ENCODE peak calls at places on chromosomes 5 and 9, in seven cellular contexts. One of them, this sample, is unnamed. For H3K36me3, the result is how much of the 10 kb centered on the place peaks cover.

GRCh38 chr9:131094622-131095021 is 1.7 kb upstream of the AIF1L start:
- DNase-seq in PC-3: peak
- DNase-seq in GM23338: no peak
- DNase-seq in HCT116: no peak
- DNase-seq in neural progenitor cell: no peak
- DNase-seq in fibroblast of lung: peak
- DNase-seq in mammary epithelial cell: no peak
- DNase-seq in this sample: peak

GRCh38 chr5:173517648-173518047 is 98.8 kb downstream of the BOD1 start:
- DNase-seq in neural progenitor cell: peak
- DNase-seq in mammary epithelial cell: no peak
- DNase-seq in PC-3: no peak
- DNase-seq in HCT116: no peak
- DNase-seq in fibroblast of lung: no peak
- DNase-seq in GM23338: peak
- DNase-seq in this sample: no peak

GRCh38 chr5:119743927-119744326 is 114.6 kb downstream of the FAM170A start:
- DNase-seq in GM23338: peak
- DNase-seq in PC-3: peak
- DNase-seq in neural progenitor cell: peak
- DNase-seq in HCT116: peak
- DNase-seq in fibroblast of lung: peak
- DNase-seq in mammary epithelial cell: peak
- DNase-seq in this sample: peak

GRCh38 chr9:129551393-129551973 is 69.4 kb downstream of the C9orf50 start:
- DNase-seq in GM23338: no peak
- DNase-seq in neural progenitor cell: no peak
- DNase-seq in HCT116: no peak
- DNase-seq in mammary epithelial cell: no peak
- DNase-seq in PC-3: no peak
- DNase-seq in fibroblast of lung: no peak
- DNase-seq in this sample: no peak

GRCh38 chr9:20623748-20624124 is 1.4 kb upstream of the MLLT3 start:
- DNase-seq in neural progenitor cell: peak
- DNase-seq in mammary epithelial cell: no peak
- DNase-seq in PC-3: peak
- DNase-seq in HCT116: no peak
- DNase-seq in fibroblast of lung: no peak
- DNase-seq in GM23338: no peak
- DNase-seq in this sample: no peak

GRCh38 chr5:173907686-173908371 is 19.7 kb downstream of the CPEB4 start:
- DNase-seq in fibroblast of lung: no peak
- DNase-seq in mammary epithelial cell: no peak
- DNase-seq in GM23338: no peak
- DNase-seq in PC-3: peak
- DNase-seq in HCT116: no peak
- DNase-seq in neural progenitor cell: no peak
- DNase-seq in this sample: no peak

GRCh38 chr5:68047035-68047434 is 168.5 kb upstream of the PIK3R1 start:
- DNase-seq in PC-3: no peak
- DNase-seq in GM23338: no peak
- DNase-seq in HCT116: no peak
- DNase-seq in neural progenitor cell: no peak
- DNase-seq in fibroblast of lung: peak
- DNase-seq in mammary epithelial cell: peak
- DNase-seq in this sample: no peak

GRCh38 chr9:13992136-13992798 is 321.7 kb downstream of the NFIB start:
- DNase-seq in neural progenitor cell: no peak
- DNase-seq in fibroblast of lung: no peak
- DNase-seq in mammary epithelial cell: no peak
- DNase-seq in PC-3: peak
- DNase-seq in GM23338: no peak
- DNase-seq in HCT116: no peak
- DNase-seq in this sample: no peak

GRCh38 chr9:125200216-125201047 is at the start of gene RABEPK:
- DNase-seq in fibroblast of lung: peak
- DNase-seq in mammary epithelial cell: peak
- DNase-seq in HCT116: peak
- DNase-seq in PC-3: peak
- DNase-seq in GM23338: peak
- DNase-seq in neural progenitor cell: peak
- DNase-seq in this sample: peak

GRCh38 chr5:176812269-176813259 is 2.2 kb downstream of the UNC5A start:
- DNase-seq in mammary epithelial cell: no peak
- DNase-seq in fibroblast of lung: no peak
- DNase-seq in HCT116: no peak
- DNase-seq in PC-3: no peak
- DNase-seq in GM23338: peak
- DNase-seq in neural progenitor cell: peak
- DNase-seq in this sample: peak

GRCh38 chr9:107548298-107549142 is 59.0 kb upstream of the KLF4 start:
- DNase-seq in HCT116: peak
- DNase-seq in mammary epithelial cell: peak
- DNase-seq in fibroblast of lung: peak
- DNase-seq in neural progenitor cell: no peak
- DNase-seq in PC-3: peak
- DNase-seq in GM23338: no peak
- DNase-seq in this sample: peak

GRCh38 chr9:137811283-137811870 is 66.2 kb upstream of the CACNA1B start:
- DNase-seq in mammary epithelial cell: no peak
- DNase-seq in neural progenitor cell: no peak
- DNase-seq in PC-3: no peak
- DNase-seq in GM23338: no peak
- DNase-seq in HCT116: no peak
- DNase-seq in fibroblast of lung: no peak
- DNase-seq in this sample: no peak

GRCh38 chr5:5667136-5667554 is 244.7 kb downstream of the ICE1 start:
- DNase-seq in mammary epithelial cell: no peak
- DNase-seq in PC-3: peak
- DNase-seq in HCT116: no peak
- DNase-seq in GM23338: no peak
- DNase-seq in fibroblast of lung: no peak
- DNase-seq in neural progenitor cell: no peak
- DNase-seq in this sample: no peak

GRCh38 chr9:72025956-72026355 is 34.5 kb downstream of the C9orf57 start:
- DNase-seq in GM23338: no peak
- DNase-seq in PC-3: no peak
- DNase-seq in fibroblast of lung: peak
- DNase-seq in mammary epithelial cell: peak
- DNase-seq in neural progenitor cell: no peak
- DNase-seq in HCT116: no peak
- DNase-seq in this sample: no peak

GRCh38 chr5:132093310-132093709 is 19.7 kb downstream of the CSF2 start:
- DNase-seq in HCT116: no peak
- DNase-seq in fibroblast of lung: no peak
- DNase-seq in mammary epithelial cell: no peak
- DNase-seq in neural progenitor cell: no peak
- DNase-seq in GM23338: no peak
- DNase-seq in PC-3: no peak
- DNase-seq in this sample: no peak

GRCh38 chr5:77882670-77883257 is 106.6 kb upstream of the TBCA start:
- DNase-seq in neural progenitor cell: no peak
- DNase-seq in mammary epithelial cell: peak
- DNase-seq in GM23338: no peak
- DNase-seq in fibroblast of lung: peak
- DNase-seq in HCT116: no peak
- DNase-seq in PC-3: peak
- DNase-seq in this sample: no peak

GRCh38 chr5:54909911-54910870 is 75.2 kb downstream of the ESM1 start:
- DNase-seq in PC-3: no peak
- DNase-seq in neural progenitor cell: no peak
- DNase-seq in HCT116: no peak
- DNase-seq in fibroblast of lung: peak
- DNase-seq in GM23338: no peak
- DNase-seq in mammary epithelial cell: no peak
- DNase-seq in this sample: no peak

GRCh38 chr9:123691904-123692303 is 238.0 kb downstream of the DENND1A start:
- DNase-seq in HCT116: no peak
- DNase-seq in fibroblast of lung: no peak
- DNase-seq in GM23338: no peak
- DNase-seq in PC-3: no peak
- DNase-seq in neural progenitor cell: no peak
- DNase-seq in mammary epithelial cell: no peak
- DNase-seq in this sample: no peak

GRCh38 chr5:100595152-100595811 is 60.1 kb downstream of the FAM174A start:
- DNase-seq in HCT116: no peak
- DNase-seq in mammary epithelial cell: peak
- DNase-seq in GM23338: no peak
- DNase-seq in PC-3: peak
- DNase-seq in fibroblast of lung: peak
- DNase-seq in neural progenitor cell: no peak
- DNase-seq in this sample: peak

GRCh38 chr5:178326054-178326715 is 93.6 kb upstream of the PHYKPL start:
- DNase-seq in HCT116: no peak
- DNase-seq in PC-3: no peak
- DNase-seq in fibroblast of lung: peak
- DNase-seq in GM23338: no peak
- DNase-seq in mammary epithelial cell: no peak
- DNase-seq in neural progenitor cell: no peak
- DNase-seq in this sample: peak

GRCh38 chr5:81825237-81825636 is 74.3 kb upstream of the SSBP2 start:
- DNase-seq in mammary epithelial cell: peak
- DNase-seq in GM23338: no peak
- DNase-seq in HCT116: no peak
- DNase-seq in PC-3: peak
- DNase-seq in fibroblast of lung: peak
- DNase-seq in neural progenitor cell: no peak
- DNase-seq in this sample: peak

GRCh38 chr5:171721469-171721868 is 64.1 kb upstream of the SMIM23 start:
- DNase-seq in GM23338: no peak
- DNase-seq in HCT116: no peak
- DNase-seq in neural progenitor cell: no peak
- DNase-seq in fibroblast of lung: no peak
- DNase-seq in PC-3: no peak
- DNase-seq in mammary epithelial cell: no peak
- DNase-seq in this sample: no peak

GRCh38 chr9:127785933-127786772 is at the start of gene CDK9:
- DNase-seq in mammary epithelial cell: peak
- DNase-seq in PC-3: peak
- DNase-seq in fibroblast of lung: peak
- DNase-seq in GM23338: peak
- DNase-seq in neural progenitor cell: peak
- DNase-seq in HCT116: peak
- DNase-seq in this sample: peak

GRCh38 chr9:127785023-127785932 is 556 bp upstream of the CDK9 start:
- DNase-seq in neural progenitor cell: peak
- DNase-seq in GM23338: peak
- DNase-seq in HCT116: peak
- DNase-seq in fibroblast of lung: peak
- DNase-seq in PC-3: peak
- DNase-seq in mammary epithelial cell: peak
- DNase-seq in this sample: peak

GRCh38 chr9:127788337-127789011 is 2.6 kb downstream of the CDK9 start:
- DNase-seq in neural progenitor cell: no peak
- DNase-seq in GM23338: no peak
- DNase-seq in PC-3: no peak
- DNase-seq in fibroblast of lung: no peak
- DNase-seq in mammary epithelial cell: peak
- DNase-seq in HCT116: no peak
- DNase-seq in this sample: no peak

GRCh38 chr9:127789179-127789578 is 3.3 kb downstream of the CDK9 start:
- DNase-seq in HCT116: no peak
- DNase-seq in neural progenitor cell: no peak
- DNase-seq in GM23338: no peak
- DNase-seq in PC-3: no peak
- DNase-seq in mammary epithelial cell: no peak
- DNase-seq in fibroblast of lung: no peak
- DNase-seq in this sample: no peak

GRCh38 chr9:127786773-127787123 is 914 bp downstream of the CDK9 start:
- DNase-seq in neural progenitor cell: no peak
- DNase-seq in PC-3: no peak
- DNase-seq in fibroblast of lung: peak
- DNase-seq in mammary epithelial cell: no peak
- DNase-seq in HCT116: no peak
- DNase-seq in GM23338: no peak
- DNase-seq in this sample: no peak
- H3K36me3 ChIP-seq in neural progenitor cell: under half
- H3K36me3 ChIP-seq in PC-3: under half
- H3K36me3 ChIP-seq in fibroblast of lung: under half
- H3K36me3 ChIP-seq in mammary epithelial cell: under half
- H3K36me3 ChIP-seq in HCT116: under half
- H3K36me3 ChIP-seq in GM23338: under half
- H3K36me3 ChIP-seq in this sample: under half

GRCh38 chr5:72007336-72008111 is 99.8 kb upstream of the MAP1B start:
- DNase-seq in fibroblast of lung: no peak
- DNase-seq in GM23338: no peak
- DNase-seq in HCT116: no peak
- DNase-seq in PC-3: no peak
- DNase-seq in mammary epithelial cell: no peak
- DNase-seq in neural progenitor cell: no peak
- DNase-seq in this sample: no peak
- H2AFZ ChIP-seq in fibroblast of lung: no peak
- H2AFZ ChIP-seq in GM23338: no peak
- H2AFZ ChIP-seq in HCT116: no peak
- H2AFZ ChIP-seq in PC-3: no peak
- H2AFZ ChIP-seq in mammary epithelial cell: no peak
- H2AFZ ChIP-seq in neural progenitor cell: no peak
- H2AFZ ChIP-seq in this sample: no peak

DNA sequence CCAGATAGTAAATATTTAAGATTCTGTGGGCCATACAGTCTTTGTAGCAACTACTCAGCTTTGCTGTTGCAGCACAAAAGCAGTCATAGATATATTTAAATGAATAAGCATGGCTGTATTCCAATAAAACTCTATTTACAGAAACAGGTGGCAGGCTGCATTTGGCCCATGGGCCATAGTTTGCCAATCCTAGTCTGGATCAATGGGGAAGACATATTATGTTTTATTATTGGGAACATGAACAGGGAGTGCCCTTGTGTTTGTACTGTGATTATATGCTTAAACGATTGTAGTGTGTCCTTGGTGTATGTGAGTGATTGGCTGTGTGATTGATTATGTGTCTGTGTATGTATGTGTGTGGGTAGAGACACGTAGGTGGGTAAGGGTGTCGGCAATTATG is 12.0 kb upstream of the CCL27 start:
- DNase-seq in PC-3: no peak
- DNase-seq in mammary epithelial cell: no peak
- DNase-seq in neural progenitor cell: no peak
- DNase-seq in HCT116: no peak
- DNase-seq in GM23338: no peak
- DNase-seq in fibroblast of lung: no peak
- DNase-seq in this sample: no peak
- TF ChIP-seq EZH2 in PC-3: no peak
- TF ChIP-seq EZH2 in mammary epithelial cell: no peak
- TF ChIP-seq EZH2 in neural progenitor cell: no peak
- TF ChIP-seq EZH2 in HCT116: no peak
- TF ChIP-seq EZH2 in GM23338: no peak
- TF ChIP-seq EZH2 in fibroblast of lung: no peak
- TF ChIP-seq EZH2 in this sample: no peak

GRCh38 chr9:115069302-115069701 is 48.7 kb downstream of the TNC start:
- DNase-seq in GM23338: no peak
- DNase-seq in fibroblast of lung: no peak
- DNase-seq in PC-3: no peak
- DNase-seq in mammary epithelial cell: no peak
- DNase-seq in neural progenitor cell: no peak
- DNase-seq in HCT116: no peak
- DNase-seq in this sample: no peak
- H3K36me3 ChIP-seq in GM23338: under half
- H3K36me3 ChIP-seq in fibroblast of lung: under half
- H3K36me3 ChIP-seq in PC-3: under half
- H3K36me3 ChIP-seq in mammary epithelial cell: under half
- H3K36me3 ChIP-seq in neural progenitor cell: under half
- H3K36me3 ChIP-seq in HCT116: under half
- H3K36me3 ChIP-seq in this sample: under half